ENCODE peak calls at places on chromosomes 2 and 18, in four cellular contexts. One of them, this sample, is unnamed.

GRCh38 chr2:10141736-10142639 is 19.4 kb downstream of the RRM2 start:
- DNase-seq in BE2C: peak; percentile 56
- DNase-seq in GM20000: peak; percentile 45
- DNase-seq in GM13976: peak; percentile 76
- DNase-seq in this sample: peak; percentile 28

GRCh38 chr18:26383454-26384270 is 157.4 kb downstream of the TAF4B start:
- DNase-seq in BE2C: no peak
- DNase-seq in GM20000: peak; percentile 41
- DNase-seq in GM13976: peak; percentile 45
- DNase-seq in this sample: no peak

GRCh38 chr2:9736008-9736407 is 105.2 kb upstream of the YWHAQ start:
- DNase-seq in BE2C: no peak
- DNase-seq in GM20000: no peak
- DNase-seq in GM13976: no peak
- DNase-seq in this sample: no peak

GRCh38 chr2:135839713-135840112 is 2.7 kb upstream of the LCT start:
- DNase-seq in BE2C: no peak
- DNase-seq in GM20000: no peak
- DNase-seq in GM13976: no peak
- DNase-seq in this sample: no peak

GRCh38 chr2:56288863-56289580 is 105.2 kb downstream of the CCDC85A start:
- DNase-seq in BE2C: no peak
- DNase-seq in GM20000: no peak
- DNase-seq in GM13976: no peak
- DNase-seq in this sample: no peak

GRCh38 chr2:233408366-233409285 is 54.3 kb downstream of the DGKD start:
- DNase-seq in BE2C: no peak
- DNase-seq in GM20000: no peak
- DNase-seq in GM13976: no peak
- DNase-seq in this sample: no peak

GRCh38 chr2:201795608-201796477 is 10.5 kb upstream of the CDK15 start:
- DNase-seq in BE2C: peak; percentile 54
- DNase-seq in GM20000: peak; percentile 41
- DNase-seq in GM13976: peak; percentile 63
- DNase-seq in this sample: no peak

GRCh38 chr2:197972017-197972416 is 167.6 kb downstream of the PLCL1 start:
- DNase-seq in BE2C: no peak
- DNase-seq in GM20000: no peak
- DNase-seq in GM13976: no peak
- DNase-seq in this sample: no peak

GRCh38 chr2:12399244-12399643 is 317.5 kb upstream of the TRIB2 start:
- DNase-seq in BE2C: no peak
- DNase-seq in GM20000: no peak
- DNase-seq in GM13976: no peak
- DNase-seq in this sample: no peak

GRCh38 chr2:152861349-152861942 is 143.0 kb downstream of the ARL6IP6 start:
- DNase-seq in BE2C: peak; percentile 34
- DNase-seq in GM20000: peak; percentile 21
- DNase-seq in GM13976: peak; percentile 28
- DNase-seq in this sample: no peak

DNA sequence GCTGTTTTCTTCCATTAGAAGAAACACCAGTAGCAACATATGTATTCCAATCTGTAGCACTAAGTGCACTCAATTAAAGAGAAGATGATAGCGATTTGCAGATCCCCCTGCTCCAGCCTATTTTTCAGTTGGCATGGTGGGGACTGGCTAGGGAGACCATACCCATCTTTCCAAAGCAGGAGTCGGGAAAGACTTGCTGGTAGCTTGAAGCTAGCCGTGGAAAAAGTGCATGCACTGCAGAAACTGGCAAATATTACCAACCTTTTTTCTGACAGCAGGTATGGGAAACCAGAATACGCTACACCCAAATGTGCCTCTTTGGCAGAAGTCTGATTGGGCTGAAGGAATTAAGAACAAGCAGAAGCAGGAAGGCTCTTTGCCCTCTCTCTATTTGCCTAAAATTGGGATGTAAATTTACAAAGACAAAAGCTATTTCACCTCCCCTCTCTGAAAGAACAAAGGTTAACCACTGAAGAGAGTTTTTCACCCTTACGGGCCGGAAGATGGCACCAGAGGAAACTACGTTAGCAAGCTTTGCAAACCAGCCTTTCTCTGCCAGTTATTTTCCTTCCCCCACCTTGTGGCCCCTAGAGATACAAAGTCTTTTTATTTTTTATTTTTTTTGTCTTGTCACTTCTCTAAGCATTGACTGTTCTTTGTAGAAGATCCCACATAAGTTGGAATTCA is 273.1 kb downstream of the DLGAP1 start:
- DNase-seq in BE2C: no peak
- DNase-seq in GM20000: no peak
- DNase-seq in GM13976: no peak
- DNase-seq in this sample: no peak
- TF ChIP-seq CTCF in BE2C: no peak
- TF ChIP-seq CTCF in GM20000: no peak
- TF ChIP-seq CTCF in GM13976: no peak
- TF ChIP-seq CTCF in this sample: no peak

GRCh38 chr2:65724341-65724740 is 291.9 kb upstream of the SPRED2 start:
- DNase-seq in BE2C: no peak
- DNase-seq in GM20000: no peak
- DNase-seq in GM13976: no peak
- DNase-seq in this sample: no peak

GRCh38 chr2:65724752-65725151 is 292.4 kb upstream of the SPRED2 start:
- DNase-seq in BE2C: no peak
- DNase-seq in GM20000: no peak
- DNase-seq in GM13976: no peak
- DNase-seq in this sample: no peak

GRCh38 chr2:65722028-65722427 is 289.6 kb upstream of the SPRED2 start:
- DNase-seq in BE2C: peak; percentile 16
- DNase-seq in GM20000: no peak
- DNase-seq in GM13976: no peak
- DNase-seq in this sample: no peak
- TF ChIP-seq CTCF in BE2C: peak; percentile 15
- TF ChIP-seq CTCF in GM20000: no peak
- TF ChIP-seq CTCF in GM13976: no peak
- TF ChIP-seq CTCF in this sample: no peak

DNA sequence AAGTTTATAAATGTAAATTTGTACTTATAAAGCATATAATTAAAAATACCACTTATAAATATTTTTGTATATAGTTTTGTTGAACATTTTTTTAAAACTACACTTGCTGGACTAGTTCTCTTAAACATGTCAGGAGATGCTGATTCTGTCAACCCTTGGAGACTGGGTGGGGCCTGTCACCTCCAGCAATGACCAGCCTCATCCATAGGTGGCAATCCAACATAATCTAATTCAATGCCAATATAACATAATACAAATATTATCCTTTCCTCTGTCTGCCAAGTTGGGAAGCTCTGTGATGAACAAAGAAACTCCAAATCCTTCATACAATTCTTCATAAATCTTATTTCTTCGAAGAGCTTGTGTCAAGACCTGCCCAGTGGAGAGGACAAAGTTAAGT is 140.4 kb downstream of the RBMS1 start:
- DNase-seq in BE2C: no peak
- DNase-seq in GM20000: peak; percentile 4
- DNase-seq in GM13976: no peak
- DNase-seq in this sample: no peak
- TF ChIP-seq CTCF in BE2C: peak; percentile 37
- TF ChIP-seq CTCF in GM20000: peak; percentile 22
- TF ChIP-seq CTCF in GM13976: no peak
- TF ChIP-seq CTCF in this sample: no peak

GRCh38 chr18:55355220-55355619 is 232.8 kb downstream of the TCF4 start:
- DNase-seq in BE2C: no peak
- DNase-seq in GM20000: no peak
- DNase-seq in GM13976: no peak
- DNase-seq in this sample: no peak

GRCh38 chr18:55353806-55354205 is 234.2 kb downstream of the TCF4 start:
- DNase-seq in BE2C: no peak
- DNase-seq in GM20000: no peak
- DNase-seq in GM13976: no peak
- DNase-seq in this sample: no peak

GRCh38 chr18:55360061-55360460 is 227.9 kb downstream of the TCF4 start:
- DNase-seq in BE2C: no peak
- DNase-seq in GM20000: no peak
- DNase-seq in GM13976: no peak
- DNase-seq in this sample: no peak

GRCh38 chr18:55354795-55355194 is 233.2 kb downstream of the TCF4 start:
- DNase-seq in BE2C: no peak
- DNase-seq in GM20000: no peak
- DNase-seq in GM13976: no peak
- DNase-seq in this sample: no peak

GRCh38 chr18:55356815-55357214 is 231.2 kb downstream of the TCF4 start:
- DNase-seq in BE2C: no peak
- DNase-seq in GM20000: no peak
- DNase-seq in GM13976: no peak
- DNase-seq in this sample: no peak
- TF ChIP-seq CTCF in BE2C: no peak
- TF ChIP-seq CTCF in GM20000: no peak
- TF ChIP-seq CTCF in GM13976: no peak
- TF ChIP-seq CTCF in this sample: no peak

GRCh38 chr2:172677363-172677762 is 58.3 kb upstream of the RAPGEF4 start:
- DNase-seq in BE2C: no peak
- DNase-seq in GM20000: no peak
- DNase-seq in GM13976: no peak
- DNase-seq in this sample: no peak

GRCh38 chr2:172672114-172672513 is 63.5 kb upstream of the RAPGEF4 start:
- DNase-seq in BE2C: no peak
- DNase-seq in GM20000: no peak
- DNase-seq in GM13976: no peak
- DNase-seq in this sample: no peak

GRCh38 chr2:172674034-172674967 is 61.3 kb upstream of the RAPGEF4 start:
- DNase-seq in BE2C: no peak
- DNase-seq in GM20000: peak; percentile 62
- DNase-seq in GM13976: peak; percentile 66
- DNase-seq in this sample: no peak

GRCh38 chr2:172672999-172673726 is 62.5 kb upstream of the RAPGEF4 start:
- DNase-seq in BE2C: no peak
- DNase-seq in GM20000: no peak
- DNase-seq in GM13976: no peak
- DNase-seq in this sample: no peak

GRCh38 chr2:172674968-172675303 is 60.7 kb upstream of the RAPGEF4 start:
- DNase-seq in BE2C: no peak
- DNase-seq in GM20000: no peak
- DNase-seq in GM13976: no peak
- DNase-seq in this sample: no peak
- TF ChIP-seq CTCF in BE2C: no peak
- TF ChIP-seq CTCF in GM20000: no peak
- TF ChIP-seq CTCF in GM13976: no peak
- TF ChIP-seq CTCF in this sample: no peak

GRCh38 chr2:28950941-28951630 is 30.0 kb upstream of the TOGARAM2 start:
- DNase-seq in BE2C: no peak
- DNase-seq in GM20000: no peak
- DNase-seq in GM13976: no peak
- DNase-seq in this sample: no peak

GRCh38 chr2:28955492-28955891 is 25.6 kb upstream of the TOGARAM2 start:
- DNase-seq in BE2C: no peak
- DNase-seq in GM20000: no peak
- DNase-seq in GM13976: no peak
- DNase-seq in this sample: no peak

GRCh38 chr2:28949617-28950305 is 31.3 kb upstream of the TOGARAM2 start:
- DNase-seq in BE2C: no peak
- DNase-seq in GM20000: no peak
- DNase-seq in GM13976: no peak
- DNase-seq in this sample: no peak

GRCh38 chr2:28951910-28952805 is 28.9 kb upstream of the TOGARAM2 start:
- DNase-seq in BE2C: no peak
- DNase-seq in GM20000: no peak
- DNase-seq in GM13976: no peak
- DNase-seq in this sample: no peak

DNA sequence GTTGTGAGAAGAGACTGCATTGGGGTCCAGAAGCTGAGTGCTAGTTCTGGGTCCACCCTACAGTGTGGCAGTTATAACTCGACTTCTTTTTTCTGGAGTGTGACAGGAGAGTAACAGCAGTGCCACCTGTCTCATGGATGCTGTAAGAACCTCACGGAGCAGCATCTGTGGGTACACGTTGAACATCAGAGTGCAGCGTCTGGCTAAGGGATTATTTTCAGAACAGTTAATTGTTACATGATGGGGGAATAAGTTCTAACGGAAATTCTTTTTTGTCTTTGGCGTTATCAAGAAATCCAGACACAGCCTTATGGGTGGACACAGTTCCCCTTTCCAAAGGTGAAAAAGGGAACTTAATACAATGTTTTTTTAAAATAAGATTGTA is 28.3 kb upstream of the TOGARAM2 start:
- DNase-seq in BE2C: no peak
- DNase-seq in GM20000: no peak
- DNase-seq in GM13976: no peak
- DNase-seq in this sample: no peak
- TF ChIP-seq CTCF in BE2C: peak; percentile 51
- TF ChIP-seq CTCF in GM20000: no peak
- TF ChIP-seq CTCF in GM13976: no peak
- TF ChIP-seq CTCF in this sample: no peak

This sample was measured in activated B cell treated with CpG ODN at 0.5 μM for 24 hours.